ENCODE peak calls at places on chromosome 11, in nine cellular contexts. W is breast epithelium; I is T-helper 1 cell; E is NCI-H774; C is EL; O is central memory CD4-positive, alpha-beta T cell; Q is MM.1S; B is mucosa of descending colon; U is activated CD4-positive, alpha-beta T cell treated with anti-CD3 and anti-CD28 coated beads, Interleukin-2, amount 10 ng/mL, durations not matched to agents 7 days and 5 days. F is an unnamed sample.

GRCh38 chr11:1570001-1570453 is 2.0 kb downstream of the DUSP8 start:
- DNase-seq in B (peak), O (no peak), W (no peak), I (no peak), U (no peak), C (no peak), E (no peak), Q (no peak), F (no peak)

GRCh38 chr11:36367806-36368680 is 72.0 kb downstream of the PRR5L start:
- DNase-seq in C (no peak), Q (no peak), E (no peak), B (no peak), W (no peak), I (no peak), U (no peak), O (no peak), F (no peak)

GRCh38 chr11:1163911-1164735 is 6.4 kb downstream of the MUC5AC start:
- DNase-seq in C (no peak), I (no peak), O (no peak), B (peak), W (peak), Q (no peak), U (no peak), E (no peak), F (peak)

GRCh38 chr11:77155556-77156130 is 27.6 kb downstream of the MYO7A start:
- DNase-seq in B (no peak), C (no peak), O (no peak), E (no peak), I (no peak), U (no peak), W (no peak), Q (no peak), F (no peak)

GRCh38 chr11:92867913-92868619 is 101.4 kb upstream of the MTNR1B start:
- DNase-seq in I (no peak), C (no peak), U (no peak), E (no peak), B (no peak), O (no peak), Q (no peak), W (no peak), F (no peak)

GRCh38 chr11:103631841-103632240 is 404.6 kb upstream of the DDI1 start:
- DNase-seq in U (no peak), O (no peak), B (no peak), C (peak), Q (no peak), I (no peak), W (no peak), E (no peak), F (no peak)

GRCh38 chr11:27161071-27161470 is 120.5 kb downstream of the BBOX1 start:
- DNase-seq in B (no peak), Q (no peak), I (no peak), W (no peak), U (no peak), E (no peak), O (no peak), C (peak), F (no peak)

GRCh38 chr11:77789731-77790476 is 30.6 kb downstream of the RSF1 start:
- DNase-seq in O (no peak), U (no peak), E (no peak), Q (no peak), I (no peak), W (no peak), B (no peak), C (no peak), F (no peak)

GRCh38 chr11:45051621-45052020 is 94.8 kb upstream of the PRDM11 start:
- DNase-seq in B (no peak), C (no peak), E (no peak), W (no peak), Q (no peak), U (no peak), O (no peak), I (no peak), F (no peak)

GRCh38 chr11:17117262-17117661 is 39.8 kb upstream of the RPS13 start:
- DNase-seq in I (no peak), C (no peak), Q (no peak), O (no peak), E (no peak), U (no peak), W (no peak), B (no peak), F (no peak)

GRCh38 chr11:86219291-86220193 is 25.0 kb upstream of the EED start:
- DNase-seq in O (no peak), U (no peak), C (no peak), I (no peak), B (no peak), E (no peak), Q (no peak), W (no peak), F (no peak)

GRCh38 chr11:116557261-116557660 is 215.5 kb downstream of the BUD13 start:
- DNase-seq in W (no peak), E (no peak), C (peak), Q (no peak), O (no peak), B (no peak), U (no peak), I (no peak), F (no peak)

GRCh38 chr11:78151804-78152203 is 12.4 kb upstream of the ALG8 start:
- DNase-seq in U (no peak), Q (no peak), E (no peak), B (no peak), I (no peak), O (no peak), W (no peak), C (no peak), F (no peak)

GRCh38 chr11:94602430-94603372 is 35.5 kb downstream of the PIWIL4 start:
- DNase-seq in B (peak), O (no peak), W (no peak), U (peak), I (no peak), E (no peak), Q (peak), C (peak), F (peak)

GRCh38 chr11:119144825-119145476 is 3.9 kb upstream of the ABCG4 start:
- DNase-seq in W (no peak), B (peak), E (peak), I (no peak), U (peak), C (peak), O (no peak), Q (peak), F (peak)

GRCh38 chr11:117478126-117478856 is 150.6 kb downstream of the CEP164 start:
- DNase-seq in U (no peak), B (peak), C (no peak), E (no peak), W (no peak), I (no peak), O (no peak), Q (no peak), F (no peak)

GRCh38 chr11:77082838-77083552 is 16.2 kb downstream of the CAPN5 start:
- DNase-seq in Q (no peak), E (no peak), I (no peak), O (peak), C (no peak), U (peak), W (peak), B (peak), F (peak)

GRCh38 chr11:62908468-62909072 is 12.6 kb downstream of the CHRM1 start:
- DNase-seq in E (no peak), C (no peak), I (no peak), B (no peak), O (no peak), Q (no peak), U (no peak), W (no peak), F (peak)

GRCh38 chr11:44776840-44777536 is 50.2 kb downstream of the TSPAN18 start:
- DNase-seq in U (no peak), B (peak), I (no peak), E (no peak), Q (no peak), O (no peak), C (no peak), W (no peak), F (no peak)

GRCh38 chr11:35427158-35427557 is 7.8 kb upstream of the SLC1A2 start:
- DNase-seq in W (no peak), E (peak), U (no peak), O (no peak), I (no peak), B (no peak), C (peak), Q (no peak), F (no peak)

GRCh38 chr11:27254744-27255446 is 108.1 kb downstream of the CCDC34 start:
- DNase-seq in W (no peak), U (no peak), C (peak), B (no peak), E (no peak), O (no peak), Q (no peak), I (no peak), F (no peak)

GRCh38 chr11:60912851-60913550 is 957 bp upstream of the TMEM109 start:
- DNase-seq in O (no peak), I (no peak), W (no peak), Q (no peak), U (no peak), C (no peak), E (no peak), B (no peak), F (no peak)

GRCh38 chr11:70078796-70079616 is 889 bp downstream of the ANO1 start:
- DNase-seq in Q (no peak), I (no peak), U (no peak), W (no peak), C (no peak), O (no peak), B (peak), E (no peak), F (no peak)

GRCh38 chr11:63667993-63668392 is 3.2 kb downstream of the ATL3 start:
- DNase-seq in W (no peak), E (no peak), C (peak), O (no peak), U (no peak), Q (no peak), B (no peak), I (no peak), F (no peak)

GRCh38 chr11:46299425-46300067 is 22.1 kb downstream of the CREB3L1 start:
- DNase-seq in C (no peak), B (no peak), W (no peak), U (no peak), O (no peak), Q (no peak), E (no peak), I (no peak), F (no peak)

GRCh38 chr11:45657496-45658260 is 7.7 kb downstream of the CHST1 start:
- DNase-seq in I (no peak), B (no peak), E (no peak), W (no peak), C (no peak), Q (no peak), U (no peak), O (no peak), F (no peak)

GRCh38 chr11:10846664-10847063 is 11.2 kb downstream of the ZBED5 start:
- DNase-seq in Q (no peak), W (no peak), U (no peak), I (no peak), E (no peak), O (no peak), B (no peak), C (no peak), F (no peak)

GRCh38 chr11:76800466-76801200 is 17.5 kb downstream of the TSKU start:
- DNase-seq in I (no peak), O (no peak), B (no peak), E (no peak), Q (no peak), U (no peak), W (no peak), C (no peak), F (peak)

GRCh38 chr11:76266269-76266668 is 60.0 kb upstream of the WNT11 start:
- DNase-seq in E (no peak), O (no peak), C (peak), I (no peak), Q (no peak), B (no peak), U (no peak), W (no peak), F (no peak)

GRCh38 chr11:85784480-85784879 is 26.5 kb downstream of the SYTL2 start:
- DNase-seq in O (no peak), U (no peak), W (no peak), B (no peak), E (no peak), C (no peak), Q (no peak), I (no peak), F (no peak)

GRCh38 chr11:61009392-61010275 is 38.2 kb downstream of the CD6 start:
- DNase-seq in E (no peak), O (no peak), I (no peak), C (no peak), Q (no peak), W (no peak), B (no peak), U (no peak), F (no peak)

GRCh38 chr11:101915811-101916291 is 471 bp downstream of the ANGPTL5 start:
- DNase-seq in O (no peak), E (peak), B (no peak), W (no peak), I (no peak), C (peak), Q (peak), U (no peak), F (no peak)

GRCh38 chr11:60389279-60389910 is 6.9 kb upstream of the MS4A14 start:
- DNase-seq in B (no peak), C (no peak), Q (no peak), W (no peak), O (no peak), I (no peak), E (no peak), U (no peak), F (no peak)

GRCh38 chr11:36130401-36130800 is 158.8 kb downstream of the COMMD9 start:
- DNase-seq in C (peak), O (no peak), W (no peak), E (no peak), U (no peak), B (no peak), I (no peak), Q (no peak), F (no peak)

GRCh38 chr11:127632546-127632945 is 632.0 kb upstream of the KIRREL3 start:
- DNase-seq in I (no peak), E (no peak), B (no peak), U (no peak), W (no peak), C (no peak), Q (no peak), O (no peak), F (no peak)

GRCh38 chr11:62122076-62122475 is 1.7 kb upstream of the INCENP start:
- DNase-seq in B (no peak), O (no peak), E (no peak), W (no peak), C (no peak), Q (no peak), U (no peak), I (no peak), F (no peak)

GRCh38 chr11:34514050-34514449 is 456 bp upstream of the ELF5 start:
- DNase-seq in B (no peak), U (no peak), E (no peak), I (no peak), Q (no peak), C (no peak), W (no peak), O (no peak), F (no peak)

GRCh38 chr11:8086001-8086479 is 5.0 kb downstream of the TUB start:
- DNase-seq in Q (no peak), O (no peak), I (no peak), E (peak), W (no peak), B (no peak), U (no peak), C (no peak), F (no peak)

F was measured in body of pancreas.